ENCODE peak calls at places on chromosomes 16 and 17, in six cellular contexts. One of them, this sample, is unnamed.

GRCh38 chr16:78976212-78976611 is 624.3 kb downstream of the MAF start:
- DNase-seq in GM12878: no peak
- DNase-seq in GM12892: no peak
- DNase-seq in GM12891: no peak
- DNase-seq in K562: no peak
- DNase-seq in SK-N-SH: no peak
- DNase-seq in this sample: no peak

GRCh38 chr17:27572665-27573064 is 58.3 kb upstream of the LGALS9 start:
- DNase-seq in GM12878: no peak
- DNase-seq in GM12892: no peak
- DNase-seq in GM12891: no peak
- DNase-seq in K562: no peak
- DNase-seq in SK-N-SH: no peak
- DNase-seq in this sample: no peak

GRCh38 chr16:88069397-88070168 is 118.3 kb downstream of the BANP start:
- DNase-seq in GM12878: peak; percentile 39
- DNase-seq in GM12892: peak; percentile 86
- DNase-seq in GM12891: peak; percentile 91
- DNase-seq in K562: no peak
- DNase-seq in SK-N-SH: no peak
- DNase-seq in this sample: no peak

GRCh38 chr16:85553436-85554113 is 59.5 kb upstream of the GSE1 start:
- DNase-seq in GM12878: no peak
- DNase-seq in GM12892: peak; percentile 59
- DNase-seq in GM12891: peak; percentile 68
- DNase-seq in K562: no peak
- DNase-seq in SK-N-SH: no peak
- DNase-seq in this sample: no peak

GRCh38 chr17:63222655-63223054 is 223.5 kb downstream of the CYB561 start:
- DNase-seq in GM12878: no peak
- DNase-seq in GM12892: no peak
- DNase-seq in GM12891: no peak
- DNase-seq in K562: no peak
- DNase-seq in SK-N-SH: no peak
- DNase-seq in this sample: no peak

GRCh38 chr16:74297296-74297665 is 667 bp downstream of the PSMD7 start:
- DNase-seq in GM12878: no peak
- DNase-seq in GM12892: no peak
- DNase-seq in GM12891: no peak
- DNase-seq in K562: no peak
- DNase-seq in SK-N-SH: peak; percentile 56
- DNase-seq in this sample: no peak

GRCh38 chr17:69326302-69327059 is 452 bp downstream of the ABCA5 start:
- DNase-seq in GM12878: no peak
- DNase-seq in GM12892: no peak
- DNase-seq in GM12891: no peak
- DNase-seq in K562: no peak
- DNase-seq in SK-N-SH: no peak
- DNase-seq in this sample: no peak

GRCh38 chr17:79832211-79833109 is 6.8 kb downstream of the CBX4 start:
- DNase-seq in GM12878: no peak
- DNase-seq in GM12892: no peak
- DNase-seq in GM12891: no peak
- DNase-seq in K562: peak; percentile 64
- DNase-seq in SK-N-SH: peak; percentile 63
- DNase-seq in this sample: peak; percentile 74

GRCh38 chr16:15576960-15577958 is 65.7 kb downstream of the MARF1 start:
- DNase-seq in GM12878: no peak
- DNase-seq in GM12892: no peak
- DNase-seq in GM12891: no peak
- DNase-seq in K562: peak; percentile 59
- DNase-seq in SK-N-SH: no peak
- DNase-seq in this sample: no peak

GRCh38 chr17:57834146-57834741 is 15.6 kb downstream of the MRPS23 start:
- DNase-seq in GM12878: no peak
- DNase-seq in GM12892: no peak
- DNase-seq in GM12891: no peak
- DNase-seq in K562: no peak
- DNase-seq in SK-N-SH: peak; percentile 45
- DNase-seq in this sample: peak; percentile 64

GRCh38 chr16:57695378-57696054 is 910 bp downstream of the DRC7 start:
- DNase-seq in GM12878: no peak
- DNase-seq in GM12892: no peak
- DNase-seq in GM12891: no peak
- DNase-seq in K562: no peak
- DNase-seq in SK-N-SH: no peak
- DNase-seq in this sample: no peak

GRCh38 chr16:53605356-53605755 is 98.3 kb downstream of the RPGRIP1L start:
- DNase-seq in GM12878: no peak
- DNase-seq in GM12892: no peak
- DNase-seq in GM12891: no peak
- DNase-seq in K562: no peak
- DNase-seq in SK-N-SH: no peak
- DNase-seq in this sample: no peak

GRCh38 chr16:27322858-27323780 is 9.3 kb downstream of the IL4R start:
- DNase-seq in GM12878: no peak
- DNase-seq in GM12892: no peak
- DNase-seq in GM12891: no peak
- DNase-seq in K562: no peak
- DNase-seq in SK-N-SH: no peak
- DNase-seq in this sample: no peak

GRCh38 chr17:58756246-58757161 is 850 bp downstream of the PPM1E start:
- DNase-seq in GM12878: no peak
- DNase-seq in GM12892: peak; percentile 33
- DNase-seq in GM12891: no peak
- DNase-seq in K562: peak; percentile 34
- DNase-seq in SK-N-SH: peak; percentile 83
- DNase-seq in this sample: peak; percentile 64

GRCh38 chr17:60525347-60525623 is 757 bp downstream of the APPBP2 start:
- DNase-seq in GM12878: no peak
- DNase-seq in GM12892: no peak
- DNase-seq in GM12891: no peak
- DNase-seq in K562: no peak
- DNase-seq in SK-N-SH: no peak
- DNase-seq in this sample: peak; percentile 41

GRCh38 chr16:4009177-4009576 is 107.1 kb downstream of the ADCY9 start:
- DNase-seq in GM12878: no peak
- DNase-seq in GM12892: no peak
- DNase-seq in GM12891: no peak
- DNase-seq in K562: no peak
- DNase-seq in SK-N-SH: no peak
- DNase-seq in this sample: no peak

GRCh38 chr16:74309789-74310781 is 13.5 kb downstream of the PSMD7 start:
- DNase-seq in GM12878: no peak
- DNase-seq in GM12892: no peak
- DNase-seq in GM12891: peak; percentile 34
- DNase-seq in K562: peak; percentile 41
- DNase-seq in SK-N-SH: peak; percentile 66
- DNase-seq in this sample: no peak

GRCh38 chr16:64754279-64754678 is 367.6 kb downstream of the CDH11 start:
- DNase-seq in GM12878: no peak
- DNase-seq in GM12892: no peak
- DNase-seq in GM12891: no peak
- DNase-seq in K562: no peak
- DNase-seq in SK-N-SH: no peak
- DNase-seq in this sample: no peak

GRCh38 chr16:12613992-12614661 is 189.6 kb downstream of the CPPED1 start:
- DNase-seq in GM12878: no peak
- DNase-seq in GM12892: no peak
- DNase-seq in GM12891: no peak
- DNase-seq in K562: no peak
- DNase-seq in SK-N-SH: no peak
- DNase-seq in this sample: no peak

GRCh38 chr16:12611916-12612597 is 191.6 kb downstream of the CPPED1 start:
- DNase-seq in GM12878: no peak
- DNase-seq in GM12892: no peak
- DNase-seq in GM12891: no peak
- DNase-seq in K562: no peak
- DNase-seq in SK-N-SH: no peak
- DNase-seq in this sample: no peak

GRCh38 chr16:12614662-12615278 is 188.9 kb downstream of the CPPED1 start:
- DNase-seq in GM12878: no peak
- DNase-seq in GM12892: no peak
- DNase-seq in GM12891: no peak
- DNase-seq in K562: no peak
- DNase-seq in SK-N-SH: no peak
- DNase-seq in this sample: no peak

GRCh38 chr16:12612598-12613101 is 191.0 kb downstream of the CPPED1 start:
- DNase-seq in GM12878: no peak
- DNase-seq in GM12892: no peak
- DNase-seq in GM12891: no peak
- DNase-seq in K562: peak; percentile 60
- DNase-seq in SK-N-SH: no peak
- DNase-seq in this sample: no peak

GRCh38 chr16:12613131-12613991 is 190.3 kb downstream of the CPPED1 start:
- DNase-seq in GM12878: peak; percentile 76
- DNase-seq in GM12892: no peak
- DNase-seq in GM12891: no peak
- DNase-seq in K562: peak; percentile 68
- DNase-seq in SK-N-SH: no peak
- DNase-seq in this sample: no peak
- TF ChIP-seq TAF1 in GM12878: no peak
- TF ChIP-seq TAF1 in GM12892: no peak
- TF ChIP-seq TAF1 in GM12891: no peak
- TF ChIP-seq TAF1 in K562: no peak
- TF ChIP-seq TAF1 in SK-N-SH: no peak
- TF ChIP-seq TAF1 in this sample: no peak

GRCh38 chr16:10314811-10315210 is 71.0 kb upstream of the ATF7IP2 start:
- DNase-seq in GM12878: no peak
- DNase-seq in GM12892: no peak
- DNase-seq in GM12891: no peak
- DNase-seq in K562: no peak
- DNase-seq in SK-N-SH: peak; percentile 8
- DNase-seq in this sample: no peak
- TF ChIP-seq TAF1 in GM12878: no peak
- TF ChIP-seq TAF1 in GM12892: no peak
- TF ChIP-seq TAF1 in GM12891: no peak
- TF ChIP-seq TAF1 in K562: no peak
- TF ChIP-seq TAF1 in SK-N-SH: no peak
- TF ChIP-seq TAF1 in this sample: no peak

DNA sequence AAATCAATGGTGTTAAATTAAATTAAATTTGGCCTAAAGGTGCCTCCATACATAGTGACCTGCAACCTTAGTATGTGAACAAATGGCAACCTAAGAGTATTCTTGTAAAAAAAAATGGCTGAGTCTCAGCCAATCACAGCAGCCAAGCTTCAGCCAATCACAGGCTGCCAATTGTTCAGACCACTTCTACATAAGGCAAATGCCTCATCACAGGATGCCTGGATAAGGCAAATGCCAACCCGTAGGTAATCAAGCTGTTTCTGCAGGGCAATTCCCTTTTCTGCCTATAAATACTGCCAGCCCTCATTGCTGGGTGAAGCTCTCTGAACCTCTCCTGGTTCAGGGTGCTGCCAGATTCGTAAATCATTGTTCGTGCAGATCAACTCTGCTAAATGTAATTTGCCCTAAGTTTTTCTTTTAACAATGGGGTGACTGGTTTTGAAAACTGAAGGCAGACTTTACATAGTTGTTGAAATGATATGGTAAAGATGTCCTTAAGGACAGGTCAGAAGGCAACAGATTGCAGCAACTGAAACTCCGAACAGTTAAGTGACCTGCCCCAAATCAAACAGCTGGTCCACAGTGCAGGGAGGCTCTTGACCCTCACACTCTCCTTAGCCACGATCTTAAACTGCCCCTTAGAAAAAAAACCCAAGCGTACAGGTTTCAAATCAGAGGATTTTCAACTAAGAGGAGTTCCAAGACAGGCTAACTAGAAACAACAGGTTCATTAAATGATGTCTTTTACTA is 50.3 kb downstream of the N4BP1 start:
- DNase-seq in GM12878: no peak
- DNase-seq in GM12892: no peak
- DNase-seq in GM12891: no peak
- DNase-seq in K562: no peak
- DNase-seq in SK-N-SH: no peak
- DNase-seq in this sample: no peak
- TF ChIP-seq TAF1 in GM12878: no peak
- TF ChIP-seq TAF1 in GM12892: no peak
- TF ChIP-seq TAF1 in GM12891: no peak
- TF ChIP-seq TAF1 in K562: no peak
- TF ChIP-seq TAF1 in SK-N-SH: no peak
- TF ChIP-seq TAF1 in this sample: no peak

GRCh38 chr16:50878966-50879615 is 137.2 kb downstream of the CYLD start:
- DNase-seq in GM12878: no peak
- DNase-seq in GM12892: no peak
- DNase-seq in GM12891: no peak
- DNase-seq in K562: peak; percentile 30
- DNase-seq in SK-N-SH: no peak
- DNase-seq in this sample: peak; percentile 60
- TF ChIP-seq TAF1 in GM12878: no peak
- TF ChIP-seq TAF1 in GM12892: no peak
- TF ChIP-seq TAF1 in GM12891: no peak
- TF ChIP-seq TAF1 in K562: no peak
- TF ChIP-seq TAF1 in SK-N-SH: no peak
- TF ChIP-seq TAF1 in this sample: no peak

GRCh38 chr16:82082543-82083244 is 47.6 kb downstream of the HSD17B2 start:
- DNase-seq in GM12878: no peak
- DNase-seq in GM12892: no peak
- DNase-seq in GM12891: no peak
- DNase-seq in K562: no peak
- DNase-seq in SK-N-SH: no peak
- DNase-seq in this sample: no peak
- TF ChIP-seq TAF1 in GM12878: no peak
- TF ChIP-seq TAF1 in GM12892: no peak
- TF ChIP-seq TAF1 in GM12891: no peak
- TF ChIP-seq TAF1 in K562: no peak
- TF ChIP-seq TAF1 in SK-N-SH: no peak
- TF ChIP-seq TAF1 in this sample: no peak

GRCh38 chr17:44738214-44738906 is 20.4 kb upstream of the ADAM11 start:
- DNase-seq in GM12878: peak; percentile 17
- DNase-seq in GM12892: no peak
- DNase-seq in GM12891: no peak
- DNase-seq in K562: no peak
- DNase-seq in SK-N-SH: no peak
- DNase-seq in this sample: no peak
- TF ChIP-seq TAF1 in GM12878: no peak
- TF ChIP-seq TAF1 in GM12892: no peak
- TF ChIP-seq TAF1 in GM12891: no peak
- TF ChIP-seq TAF1 in K562: no peak
- TF ChIP-seq TAF1 in SK-N-SH: no peak
- TF ChIP-seq TAF1 in this sample: no peak

GRCh38 chr17:56488800-56489199 is 104.7 kb upstream of the NOG start:
- DNase-seq in GM12878: no peak
- DNase-seq in GM12892: no peak
- DNase-seq in GM12891: no peak
- DNase-seq in K562: no peak
- DNase-seq in SK-N-SH: no peak
- DNase-seq in this sample: no peak
- TF ChIP-seq TAF1 in GM12878: no peak
- TF ChIP-seq TAF1 in GM12892: no peak
- TF ChIP-seq TAF1 in GM12891: no peak
- TF ChIP-seq TAF1 in K562: no peak
- TF ChIP-seq TAF1 in SK-N-SH: no peak
- TF ChIP-seq TAF1 in this sample: no peak

This sample was measured in H1.